ENCODE peak calls at places on chromosomes 16 and 17, in five cellular contexts. J is left cardiac atrium, F is NCI-H774, M is fibroblast of villous mesenchyme, U is foreskin fibroblast. A is an unnamed sample.
A peak's percentile ranks its signal among the peaks of the same experiment; 100 is the strongest.

GRCh38 chr17:47872019-47872650 is 21.2 kb upstream of the SP6 start:
- DNase-seq in F (no peak), M (no peak), U (no peak), J (no peak), A (no peak)

GRCh38 chr17:83121921-83122820 is 42.8 kb downstream of the METRNL start:
- DNase-seq in J (no peak), U (no peak), F (no peak), M (no peak), A (no peak)

GRCh38 chr17:40176409-40177110 is 710 bp upstream of the RAPGEFL1 start:
- DNase-seq in J (no peak), F (peak; percentile 26), U (no peak), M (no peak), A (no peak)

GRCh38 chr16:46920402-46921068 is 36.4 kb downstream of the GPT2 start:
- DNase-seq in J (no peak), F (no peak), U (no peak), M (no peak), A (no peak)

GRCh38 chr17:27323538-27324212 is 29.8 kb downstream of the WSB1 start:
- DNase-seq in F (peak; percentile 59), U (peak; percentile 82), J (peak; percentile 89), M (peak; percentile 87), A (peak; percentile 91)

GRCh38 chr16:67170168-67170947 is at the start of gene NOL3:
- DNase-seq in J (peak; percentile 90), M (peak; percentile 94), F (peak; percentile 47), U (peak; percentile 88), A (peak; percentile 86)

GRCh38 chr16:10995555-10995954 is 51.2 kb downstream of the CLEC16A start:
- DNase-seq in F (no peak), U (no peak), M (no peak), J (no peak), A (no peak)

GRCh38 chr16:72568502-72568901 is 396.5 kb upstream of the PMFBP1 start:
- DNase-seq in J (no peak), U (no peak), M (no peak), F (peak; percentile 4), A (no peak)

A was measured in fibroblast of pulmonary artery.